ENCODE peak calls at places on chromosome 6, in nine cellular contexts. S is omental fat pad, V is cardiac muscle cell, Z is GM12878, E is PC-3, P is WTC11, F is GM13977, I is cardiac fibroblast, U is colonic mucosa. T is an unnamed sample.
A peak's percentile ranks its signal among the peaks of the same experiment; 100 is the strongest.

GRCh38 chr6:144722214-144722737 is 437.1 kb downstream of the UTRN start:
- DNase-seq in Z (no peak), I (peak; percentile 22), F (no peak), E (peak; percentile 46), P (no peak), U (no peak), V (peak; percentile 30), S (no peak), T (no peak)

GRCh38 chr6:111551521-111552231 is 54.0 kb downstream of the TRAF3IP2 start:
- DNase-seq in S (no peak), I (no peak), F (no peak), V (no peak), P (no peak), E (peak; percentile 14), Z (no peak), U (peak; percentile 82), T (no peak)

GRCh38 chr6:132530293-132530974 is 7.6 kb upstream of the TAAR9 start:
- DNase-seq in E (peak; percentile 70), V (peak; percentile 79), S (peak; percentile 32), I (peak; percentile 77), U (peak; percentile 74), Z (peak; percentile 21), P (peak; percentile 58), F (peak; percentile 24), T (peak; percentile 36)

GRCh38 chr6:112780498-112781096 is 433.5 kb downstream of the RFPL4B start:
- DNase-seq in V (peak; percentile 91), I (peak; percentile 92), U (peak; percentile 77), F (peak; percentile 57), E (peak; percentile 79), P (peak; percentile 73), S (peak; percentile 48), Z (peak; percentile 24), T (peak; percentile 44)

GRCh38 chr6:46390153-46390876 is 100.9 kb downstream of the RCAN2 start:
- DNase-seq in F (no peak), E (no peak), I (no peak), U (no peak), Z (no peak), P (no peak), V (no peak), S (no peak), T (no peak)

GRCh38 chr6:136226674-136227377 is 23.3 kb downstream of the MTFR2 start:
- DNase-seq in P (no peak), F (no peak), V (no peak), S (no peak), I (no peak), E (no peak), Z (no peak), U (no peak), T (no peak)

GRCh38 chr6:125804264-125804663 is 13.5 kb downstream of the NCOA7 start:
- DNase-seq in U (no peak), P (no peak), I (no peak), F (peak; percentile 30), S (no peak), E (no peak), V (no peak), Z (peak; percentile 61), T (no peak)

GRCh38 chr6:14713008-14713452 is 532.8 kb upstream of the JARID2 start:
- DNase-seq in V (peak; percentile 87), I (peak; percentile 85), U (no peak), F (no peak), P (no peak), E (peak; percentile 81), Z (no peak), S (no peak), T (no peak)

GRCh38 chr6:157961116-157961515 is 20.5 kb upstream of the SYNJ2 start:
- DNase-seq in E (no peak), V (no peak), I (no peak), U (no peak), S (no peak), F (no peak), P (no peak), Z (no peak), T (no peak)

GRCh38 chr6:16544006-16544405 is 217.3 kb downstream of the ATXN1 start:
- DNase-seq in U (no peak), V (peak; percentile 67), S (no peak), I (peak; percentile 69), P (no peak), F (no peak), E (no peak), Z (no peak), T (no peak)

GRCh38 chr6:22530506-22530905 is 38.9 kb upstream of the HDGFL1 start:
- DNase-seq in F (no peak), P (no peak), U (no peak), S (no peak), I (no peak), V (no peak), Z (no peak), E (no peak), T (no peak)

GRCh38 chr6:31541059-31541657 is 645 bp downstream of the DDX39B start:
- DNase-seq in U (peak; percentile 73), F (no peak), P (no peak), I (peak; percentile 76), Z (no peak), V (peak; percentile 76), E (peak; percentile 37), S (peak; percentile 54), T (peak; percentile 63)

GRCh38 chr6:157244175-157244574 is 79.1 kb downstream of the TMEM242 start:
- DNase-seq in Z (no peak), E (no peak), V (peak; percentile 88), F (no peak), I (peak; percentile 85), P (no peak), S (no peak), U (no peak), T (no peak)

GRCh38 chr6:90478789-90479602 is 107.9 kb downstream of the MAP3K7 start:
- DNase-seq in Z (peak; percentile 41), P (peak; percentile 81), F (peak; percentile 46), U (peak; percentile 83), I (peak; percentile 96), V (peak; percentile 95), E (peak; percentile 94), S (peak; percentile 70), T (peak; percentile 67)

GRCh38 chr6:6808915-6809314 is 220.4 kb downstream of the LY86 start:
- DNase-seq in F (no peak), E (no peak), P (no peak), S (no peak), I (no peak), U (no peak), Z (no peak), V (peak; percentile 24), T (no peak)

GRCh38 chr6:15280023-15280422 is 34.2 kb downstream of the JARID2 start:
- DNase-seq in P (no peak), I (peak; percentile 69), U (no peak), Z (no peak), V (peak; percentile 71), E (peak; percentile 30), S (no peak), F (no peak), T (no peak)

GRCh38 chr6:91781946-91782345 is 1195.1 kb upstream of the MAP3K7 start:
- DNase-seq in F (no peak), U (no peak), I (no peak), E (no peak), P (no peak), S (no peak), V (no peak), Z (no peak), T (no peak)

GRCh38 chr6:115404451-115404850 is 656.2 kb downstream of the FRK start:
- DNase-seq in F (no peak), Z (no peak), V (no peak), S (no peak), U (no peak), E (no peak), I (no peak), P (no peak), T (no peak)

GRCh38 chr6:31420546-31420945 is 17.2 kb downstream of the MICA start:
- DNase-seq in Z (no peak), U (no peak), F (no peak), E (no peak), P (no peak), I (no peak), V (no peak), S (no peak), T (no peak)

GRCh38 chr6:14159090-14159489 is 41.5 kb downstream of the CD83 start:
- DNase-seq in E (no peak), Z (no peak), F (no peak), I (no peak), V (no peak), S (no peak), U (no peak), P (no peak), T (no peak)

GRCh38 chr6:42211726-42212125 is 5.9 kb downstream of the MRPS10 start:
- DNase-seq in I (no peak), V (no peak), Z (no peak), U (no peak), E (no peak), P (no peak), S (no peak), F (peak; percentile 37), T (peak; percentile 25)

GRCh38 chr6:83474309-83474708 is 38.0 kb upstream of the PRSS35 start:
- DNase-seq in I (peak; percentile 7), S (no peak), U (no peak), P (no peak), V (peak; percentile 37), Z (no peak), F (no peak), E (no peak), T (no peak)

GRCh38 chr6:71621918-71622519 is 264.3 kb upstream of the RIMS1 start:
- DNase-seq in E (peak; percentile 47), P (no peak), U (no peak), Z (no peak), V (peak; percentile 13), F (no peak), S (no peak), I (peak; percentile 34), T (no peak)
- TF ChIP-seq CTCF in E (peak; percentile 63), P (no peak), U (no peak), Z (peak; percentile 22), V (peak; percentile 55), F (peak; percentile 35), S (no peak), I (peak; percentile 42), T (no peak)

DNA sequence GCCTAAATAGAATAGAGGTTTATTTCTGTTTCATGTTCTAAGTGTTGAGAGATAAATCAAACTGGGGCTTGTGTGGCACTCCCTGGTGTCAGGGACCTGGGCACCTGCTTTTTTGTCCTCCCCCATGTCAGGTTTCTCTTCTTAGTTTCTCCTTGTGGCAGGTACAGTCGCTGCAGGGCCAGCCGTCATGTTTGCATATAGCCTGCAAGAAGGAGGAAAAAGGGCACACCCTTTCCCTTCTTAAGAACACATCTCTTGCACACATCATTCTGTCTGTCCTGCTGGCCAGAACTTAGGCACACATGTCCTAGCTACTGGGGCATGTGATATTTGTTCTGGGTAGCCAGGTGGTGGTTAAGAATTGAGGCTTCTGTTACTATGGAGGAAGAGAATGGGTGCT is 27.9 kb downstream of the CDC5L start:
- DNase-seq in I (no peak), Z (no peak), S (no peak), P (no peak), F (no peak), U (peak; percentile 30), E (peak; percentile 19), V (no peak), T (no peak)
- TF ChIP-seq CTCF in I (no peak), Z (no peak), S (no peak), P (no peak), F (no peak), U (no peak), E (no peak), V (no peak), T (no peak)

GRCh38 chr6:109482913-109483743 is at the start of gene ZBTB24:
- DNase-seq in E (peak; percentile 84), F (peak; percentile 97), Z (peak; percentile 41), U (peak; percentile 94), P (peak; percentile 95), I (peak; percentile 85), V (peak; percentile 95), S (peak; percentile 70), T (peak; percentile 96)
- TF ChIP-seq CTCF in E (no peak), F (no peak), Z (no peak), U (no peak), P (no peak), I (no peak), V (no peak), S (no peak), T (no peak)

GRCh38 chr6:137945149-137945498 is 78.1 kb downstream of the TNFAIP3 start:
- DNase-seq in E (no peak), V (no peak), F (no peak), P (no peak), S (no peak), I (no peak), Z (no peak), U (no peak), T (no peak)
- TF ChIP-seq CTCF in E (no peak), V (no peak), F (no peak), P (no peak), S (peak; percentile 12), I (no peak), Z (no peak), U (no peak), T (no peak)

T was measured in GM20000.